ENCODE peak calls at places on chromosomes 2 and 18, in six cellular contexts. One of them, this sample, is unnamed. For H3K27me3 and H3K9me3, the result is how much of the 10 kb centered on the place peaks cover.

GRCh38 chr2:128632491-128632780 is 313.8 kb upstream of the HS6ST1 start:
- DNase-seq in Peyer's patch: peak
- DNase-seq in SJSA1: no peak
- DNase-seq in thoracic aorta: no peak
- DNase-seq in psoas muscle: no peak
- DNase-seq in breast epithelium: peak
- DNase-seq in this sample: no peak

GRCh38 chr2:240525802-240526201 is 32.0 kb downstream of the ANKMY1 start:
- DNase-seq in thoracic aorta: no peak
- DNase-seq in psoas muscle: no peak
- DNase-seq in Peyer's patch: no peak
- DNase-seq in SJSA1: no peak
- DNase-seq in breast epithelium: peak
- DNase-seq in this sample: no peak

GRCh38 chr18:78362198-78362597 is 617.4 kb upstream of the SALL3 start:
- DNase-seq in thoracic aorta: no peak
- DNase-seq in SJSA1: no peak
- DNase-seq in psoas muscle: no peak
- DNase-seq in breast epithelium: no peak
- DNase-seq in Peyer's patch: no peak
- DNase-seq in this sample: no peak

GRCh38 chr2:211611061-211611518 is 927.5 kb downstream of the ERBB4 start:
- DNase-seq in psoas muscle: no peak
- DNase-seq in breast epithelium: no peak
- DNase-seq in SJSA1: peak
- DNase-seq in Peyer's patch: no peak
- DNase-seq in thoracic aorta: no peak
- DNase-seq in this sample: no peak

GRCh38 chr2:23241106-23241505 is 143.9 kb upstream of the KLHL29 start:
- DNase-seq in psoas muscle: no peak
- DNase-seq in breast epithelium: no peak
- DNase-seq in SJSA1: no peak
- DNase-seq in thoracic aorta: no peak
- DNase-seq in Peyer's patch: no peak
- DNase-seq in this sample: no peak

GRCh38 chr2:173511357-173511756 is 156.7 kb downstream of the CDCA7 start:
- DNase-seq in Peyer's patch: no peak
- DNase-seq in SJSA1: no peak
- DNase-seq in breast epithelium: no peak
- DNase-seq in psoas muscle: no peak
- DNase-seq in thoracic aorta: no peak
- DNase-seq in this sample: no peak

GRCh38 chr2:45651415-45652089 is at the start of gene PRKCE:
- DNase-seq in Peyer's patch: peak
- DNase-seq in breast epithelium: peak
- DNase-seq in SJSA1: peak
- DNase-seq in thoracic aorta: peak
- DNase-seq in psoas muscle: peak
- DNase-seq in this sample: peak

GRCh38 chr2:63340443-63340842 is 247.8 kb downstream of the WDPCP start:
- DNase-seq in psoas muscle: no peak
- DNase-seq in SJSA1: no peak
- DNase-seq in thoracic aorta: no peak
- DNase-seq in breast epithelium: no peak
- DNase-seq in Peyer's patch: no peak
- DNase-seq in this sample: no peak

GRCh38 chr2:2840101-2840531 is 509.0 kb upstream of the MYT1L start:
- DNase-seq in SJSA1: no peak
- DNase-seq in thoracic aorta: no peak
- DNase-seq in Peyer's patch: no peak
- DNase-seq in psoas muscle: no peak
- DNase-seq in breast epithelium: no peak
- DNase-seq in this sample: no peak

GRCh38 chr18:55699233-55699765 is 111.3 kb upstream of the TCF4 start:
- DNase-seq in thoracic aorta: no peak
- DNase-seq in psoas muscle: no peak
- DNase-seq in breast epithelium: no peak
- DNase-seq in SJSA1: no peak
- DNase-seq in Peyer's patch: no peak
- DNase-seq in this sample: no peak

GRCh38 chr2:199455186-199455532 is 2.6 kb downstream of the SATB2 start:
- DNase-seq in thoracic aorta: no peak
- DNase-seq in breast epithelium: no peak
- DNase-seq in Peyer's patch: no peak
- DNase-seq in SJSA1: no peak
- DNase-seq in psoas muscle: no peak
- DNase-seq in this sample: no peak

GRCh38 chr2:190837991-190838390 is 42.6 kb upstream of the GLS start:
- DNase-seq in thoracic aorta: no peak
- DNase-seq in breast epithelium: no peak
- DNase-seq in SJSA1: no peak
- DNase-seq in Peyer's patch: no peak
- DNase-seq in psoas muscle: no peak
- DNase-seq in this sample: no peak

GRCh38 chr2:149666809-149667208 is 79.2 kb upstream of the MMADHC start:
- DNase-seq in psoas muscle: no peak
- DNase-seq in SJSA1: peak
- DNase-seq in breast epithelium: no peak
- DNase-seq in thoracic aorta: no peak
- DNase-seq in Peyer's patch: no peak
- DNase-seq in this sample: no peak

GRCh38 chr18:78913395-78913794 is 66.2 kb upstream of the SALL3 start:
- DNase-seq in breast epithelium: no peak
- DNase-seq in SJSA1: no peak
- DNase-seq in Peyer's patch: no peak
- DNase-seq in psoas muscle: no peak
- DNase-seq in thoracic aorta: no peak
- DNase-seq in this sample: no peak

GRCh38 chr2:52336951-52337350 is 1305.0 kb upstream of the NRXN1 start:
- DNase-seq in Peyer's patch: no peak
- DNase-seq in SJSA1: no peak
- DNase-seq in thoracic aorta: no peak
- DNase-seq in breast epithelium: no peak
- DNase-seq in psoas muscle: no peak
- DNase-seq in this sample: no peak

DNA sequence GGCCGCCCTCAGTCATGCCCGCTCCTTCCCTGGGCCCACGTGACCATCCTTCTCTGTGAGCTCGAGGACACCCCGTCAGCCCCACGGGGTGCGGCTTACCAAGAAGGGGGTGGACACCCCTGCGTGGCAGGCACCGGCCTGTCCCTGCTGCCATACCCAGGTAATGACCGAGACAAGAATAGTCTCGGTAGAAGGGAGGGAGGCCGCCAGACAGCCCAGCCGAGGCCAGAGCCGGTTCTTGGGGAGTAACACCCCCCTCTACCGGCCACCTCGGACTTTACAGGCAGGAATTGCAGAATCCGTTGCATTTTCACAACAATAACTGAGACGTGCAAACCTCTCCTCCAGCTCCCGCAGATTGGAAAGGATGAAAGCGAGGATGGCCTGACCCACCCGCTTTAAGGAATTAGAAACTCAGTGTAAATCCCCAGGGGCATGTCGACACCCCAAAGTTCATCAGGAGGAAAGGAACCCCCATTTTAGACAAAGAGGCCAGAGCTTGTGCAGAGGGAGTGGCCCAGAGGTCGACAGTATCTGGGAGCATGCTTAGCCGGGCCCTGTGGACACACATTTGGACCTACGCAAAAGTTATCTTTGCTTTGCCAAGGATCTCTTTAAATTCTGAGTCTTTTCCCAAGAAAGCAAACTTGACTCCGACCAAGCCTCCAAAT is 60.1 kb upstream of the GLI2 start:
- DNase-seq in breast epithelium: no peak
- DNase-seq in thoracic aorta: no peak
- DNase-seq in psoas muscle: peak
- DNase-seq in SJSA1: peak
- DNase-seq in Peyer's patch: no peak
- DNase-seq in this sample: peak
- H3K27me3 ChIP-seq in breast epithelium: under half
- H3K27me3 ChIP-seq in thoracic aorta: under half
- H3K27me3 ChIP-seq in psoas muscle: under half
- H3K27me3 ChIP-seq in SJSA1: under half
- H3K27me3 ChIP-seq in Peyer's patch: under half
- H3K27me3 ChIP-seq in this sample: under half

DNA sequence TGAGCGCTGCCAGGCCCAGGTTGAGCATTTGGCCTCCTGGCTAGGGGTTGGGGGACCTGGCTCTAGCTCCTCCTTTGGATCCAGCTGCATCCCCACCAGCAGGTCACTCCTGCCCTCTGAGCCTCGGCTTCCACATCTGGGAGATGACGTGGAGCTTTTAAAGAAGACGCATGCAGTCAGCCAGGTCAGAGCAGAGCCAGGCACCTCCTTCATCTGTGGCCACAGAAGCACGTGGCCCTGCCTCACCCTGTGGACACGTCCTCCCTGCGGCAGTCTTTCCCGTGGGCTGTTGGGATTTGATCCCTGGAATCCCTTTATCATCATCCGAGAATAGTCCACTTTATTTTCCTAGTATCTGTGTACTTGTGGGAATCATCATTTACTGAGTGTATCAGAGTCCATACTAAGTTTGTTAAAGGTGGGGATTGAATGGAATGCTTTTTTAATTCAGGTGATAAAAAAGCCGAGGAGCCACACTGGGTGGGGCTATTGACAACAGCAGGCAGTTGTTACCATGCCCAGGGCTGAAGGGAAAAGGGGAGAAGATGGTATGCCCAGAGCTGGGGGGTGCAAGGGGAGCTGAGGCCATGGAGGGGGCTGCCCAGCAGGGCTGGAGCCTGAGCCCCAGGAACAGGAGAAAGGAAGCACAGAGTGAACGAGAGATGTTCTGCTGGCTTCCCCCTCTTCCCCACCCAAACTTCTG is 170.1 kb downstream of the LAMA1 start:
- DNase-seq in SJSA1: no peak
- DNase-seq in breast epithelium: no peak
- DNase-seq in psoas muscle: no peak
- DNase-seq in Peyer's patch: no peak
- DNase-seq in thoracic aorta: no peak
- DNase-seq in this sample: no peak
- H3K27ac ChIP-seq in SJSA1: no peak
- H3K27ac ChIP-seq in breast epithelium: no peak
- H3K27ac ChIP-seq in psoas muscle: no peak
- H3K27ac ChIP-seq in Peyer's patch: peak
- H3K27ac ChIP-seq in thoracic aorta: no peak
- H3K27ac ChIP-seq in this sample: no peak

GRCh38 chr2:171433763-171434670 is at the start of the genes DCAF17 and METTL8:
- DNase-seq in breast epithelium: peak
- DNase-seq in psoas muscle: peak
- DNase-seq in thoracic aorta: peak
- DNase-seq in SJSA1: peak
- DNase-seq in Peyer's patch: peak
- DNase-seq in this sample: peak

GRCh38 chr2:171434671-171434980 is 600 bp downstream of the DCAF17 start:
- DNase-seq in SJSA1: no peak
- DNase-seq in Peyer's patch: no peak
- DNase-seq in psoas muscle: no peak
- DNase-seq in thoracic aorta: peak
- DNase-seq in breast epithelium: no peak
- DNase-seq in this sample: no peak

GRCh38 chr2:171432206-171432968 is 1.4 kb downstream of the METTL8 start:
- DNase-seq in Peyer's patch: no peak
- DNase-seq in breast epithelium: no peak
- DNase-seq in thoracic aorta: no peak
- DNase-seq in psoas muscle: no peak
- DNase-seq in SJSA1: no peak
- DNase-seq in this sample: no peak

GRCh38 chr2:171431677-171432167 is 2.1 kb downstream of the METTL8 start:
- DNase-seq in SJSA1: no peak
- DNase-seq in thoracic aorta: no peak
- DNase-seq in psoas muscle: no peak
- DNase-seq in Peyer's patch: no peak
- DNase-seq in breast epithelium: no peak
- DNase-seq in this sample: no peak

GRCh38 chr2:171432969-171433762 is 624 bp downstream of the METTL8 start:
- DNase-seq in psoas muscle: peak
- DNase-seq in SJSA1: no peak
- DNase-seq in breast epithelium: peak
- DNase-seq in thoracic aorta: no peak
- DNase-seq in Peyer's patch: peak
- DNase-seq in this sample: peak
- H3K9me3 ChIP-seq in psoas muscle: under half
- H3K9me3 ChIP-seq in SJSA1: under half
- H3K9me3 ChIP-seq in breast epithelium: under half
- H3K9me3 ChIP-seq in thoracic aorta: under half
- H3K9me3 ChIP-seq in Peyer's patch: under half
- H3K9me3 ChIP-seq in this sample: under half

GRCh38 chr2:98824256-98825042 is 93.5 kb upstream of the MGAT4A start:
- DNase-seq in thoracic aorta: no peak
- DNase-seq in psoas muscle: no peak
- DNase-seq in breast epithelium: no peak
- DNase-seq in Peyer's patch: no peak
- DNase-seq in SJSA1: no peak
- DNase-seq in this sample: no peak
- H3K27me3 ChIP-seq in thoracic aorta: under half
- H3K27me3 ChIP-seq in psoas muscle: under half
- H3K27me3 ChIP-seq in breast epithelium: under half
- H3K27me3 ChIP-seq in Peyer's patch: under half
- H3K27me3 ChIP-seq in SJSA1: under half
- H3K27me3 ChIP-seq in this sample: under half

DNA sequence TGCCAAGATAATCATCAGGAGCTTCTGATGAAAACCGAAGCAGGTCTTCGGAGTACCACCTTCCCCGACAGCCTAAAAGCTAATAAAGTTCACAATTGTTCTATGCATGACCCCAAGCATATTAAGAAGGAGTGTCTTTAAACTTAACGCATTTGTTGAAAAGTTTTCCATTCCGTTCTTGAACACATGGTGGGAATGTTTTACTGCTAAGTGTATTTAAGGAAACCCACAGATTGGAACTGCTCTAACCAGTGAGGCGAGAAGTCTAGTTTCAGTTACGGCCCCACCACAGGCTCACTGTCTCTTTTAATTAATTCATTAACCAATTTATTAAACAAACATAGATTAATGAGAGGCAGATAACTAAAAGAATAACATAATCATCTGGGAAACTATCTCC is 152.4 kb downstream of the ANKRD44 start:
- DNase-seq in breast epithelium: no peak
- DNase-seq in thoracic aorta: no peak
- DNase-seq in Peyer's patch: no peak
- DNase-seq in SJSA1: peak
- DNase-seq in psoas muscle: no peak
- DNase-seq in this sample: no peak
- H3K27ac ChIP-seq in breast epithelium: no peak
- H3K27ac ChIP-seq in thoracic aorta: peak
- H3K27ac ChIP-seq in Peyer's patch: peak
- H3K27ac ChIP-seq in SJSA1: peak
- H3K27ac ChIP-seq in psoas muscle: no peak
- H3K27ac ChIP-seq in this sample: no peak

GRCh38 chr2:160092445-160092844 is 30.0 kb upstream of the PLA2R1 start:
- DNase-seq in breast epithelium: no peak
- DNase-seq in Peyer's patch: no peak
- DNase-seq in thoracic aorta: no peak
- DNase-seq in SJSA1: no peak
- DNase-seq in psoas muscle: no peak
- DNase-seq in this sample: no peak
- H3K9me3 ChIP-seq in breast epithelium: half or more
- H3K9me3 ChIP-seq in Peyer's patch: under half
- H3K9me3 ChIP-seq in thoracic aorta: under half
- H3K9me3 ChIP-seq in SJSA1: under half
- H3K9me3 ChIP-seq in psoas muscle: under half
- H3K9me3 ChIP-seq in this sample: under half